ENCODE peak calls at places on chromosomes 3 and 15, in nine cellular contexts. C, X, N, P, L, V, W, A and E are unnamed samples.
A peak's percentile ranks its signal among the peaks of the same experiment; 100 is the strongest.

GRCh38 chr3:73284432-73284831 is 223.0 kb downstream of the EBLN2 start:
- DNase-seq in P (no peak), L (no peak), W (no peak), V (no peak), X (no peak), N (no peak), A (no peak), C (no peak), E (no peak)

GRCh38 chr3:134048278-134048996 is 18.7 kb upstream of the SLCO2A1 start:
- DNase-seq in C (no peak), P (no peak), L (no peak), V (no peak), X (no peak), A (no peak), W (no peak), N (no peak), E (no peak)

GRCh38 chr15:61383421-61383820 is 154.3 kb upstream of the RORA start:
- DNase-seq in C (no peak), X (peak; percentile 95), V (no peak), L (peak; percentile 78), A (no peak), W (no peak), N (peak; percentile 69), P (peak; percentile 8), E (peak; percentile 97)

GRCh38 chr3:11543141-11543947 is 100.4 kb downstream of the VGLL4 start:
- DNase-seq in P (no peak), X (no peak), L (no peak), A (no peak), W (no peak), N (no peak), C (no peak), V (no peak), E (no peak)

GRCh38 chr3:16176391-16177030 is 2.0 kb downstream of the GALNT15 start:
- DNase-seq in L (no peak), N (no peak), X (peak; percentile 40), W (no peak), A (no peak), C (no peak), P (no peak), V (no peak), E (peak; percentile 50)

GRCh38 chr3:171770689-171771620 is 39.3 kb downstream of the PLD1 start:
- DNase-seq in N (peak; percentile 97), X (peak; percentile 81), V (peak; percentile 67), A (peak; percentile 73), W (no peak), L (peak; percentile 62), C (peak; percentile 87), P (peak; percentile 84), E (peak; percentile 90)

GRCh38 chr3:117473981-117474563 is 764.5 kb downstream of the TUSC7 start:
- DNase-seq in N (no peak), A (no peak), L (no peak), C (no peak), V (no peak), W (no peak), P (no peak), X (no peak), E (no peak)

GRCh38 chr3:56862352-56863062 is 60.8 kb upstream of the ARHGEF3 start:
- DNase-seq in V (no peak), W (no peak), L (peak; percentile 33), P (peak; percentile 95), A (no peak), X (peak; percentile 74), C (no peak), N (peak; percentile 80), E (peak; percentile 87)

GRCh38 chr15:89364341-89364740 is 29.7 kb upstream of the POLG start:
- DNase-seq in A (no peak), X (no peak), V (no peak), N (no peak), L (no peak), C (no peak), W (no peak), P (no peak), E (no peak)

GRCh38 chr15:89363770-89364169 is 29.1 kb upstream of the POLG start:
- DNase-seq in P (no peak), V (no peak), N (no peak), X (no peak), W (no peak), A (no peak), L (no peak), C (no peak), E (no peak)

GRCh38 chr15:89366656-89367393 is 32.2 kb upstream of the POLG start:
- DNase-seq in N (no peak), W (no peak), P (no peak), A (no peak), C (no peak), V (no peak), X (no peak), L (no peak), E (no peak)

GRCh38 chr15:89364741-89365450 is 30.3 kb upstream of the POLG start:
- DNase-seq in V (no peak), A (no peak), L (no peak), N (no peak), X (no peak), C (no peak), P (no peak), W (no peak), E (no peak)

DNA sequence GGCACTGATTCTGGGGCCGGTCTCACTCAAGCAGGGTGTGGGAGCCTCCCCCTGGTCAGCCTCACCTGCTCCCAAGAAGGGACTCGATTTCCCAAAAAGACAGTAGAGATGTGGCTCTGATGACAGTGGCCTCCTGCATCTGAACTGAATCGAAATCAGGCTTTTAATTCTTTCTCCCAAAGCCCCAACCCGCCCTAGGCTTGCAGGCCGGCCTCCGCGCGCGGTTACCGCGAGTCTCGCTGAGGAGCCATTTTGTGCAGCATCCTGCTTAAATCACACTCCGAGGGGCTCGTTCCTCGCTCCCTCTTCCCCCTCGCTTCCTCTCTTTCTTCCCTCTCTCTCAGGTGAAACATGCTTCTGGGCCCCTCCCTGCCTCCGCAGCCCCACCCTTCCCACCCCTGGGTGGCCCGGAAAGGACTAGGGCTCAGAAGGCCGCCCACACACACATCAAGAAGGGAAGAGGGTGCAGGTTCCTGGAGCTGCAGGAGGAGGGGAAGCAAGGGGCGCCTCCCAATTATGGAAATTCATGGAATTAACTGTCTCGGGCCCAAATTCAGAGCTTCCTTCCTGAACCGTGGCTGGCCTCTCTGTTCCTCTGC is 30.9 kb upstream of the POLG start:
- DNase-seq in W (no peak), N (no peak), L (no peak), X (no peak), A (no peak), C (no peak), P (no peak), V (no peak), E (no peak)
- H3K4me3 ChIP-seq in W (no peak overlapping the region), N (no peak overlapping the region), L (no peak overlapping the region), X (no peak overlapping the region), A (no peak overlapping the region), C (no peak overlapping the region), P (no peak overlapping the region), V (no peak overlapping the region), E (no peak overlapping the region)

GRCh38 chr3:4574426-4574965 is 81.3 kb downstream of the ITPR1 start:
- DNase-seq in A (no peak), X (no peak), C (no peak), N (no peak), P (no peak), L (no peak), W (no peak), V (no peak), E (no peak)

GRCh38 chr3:4573153-4573552 is 80.0 kb downstream of the ITPR1 start:
- DNase-seq in W (no peak), L (no peak), P (no peak), V (no peak), X (no peak), C (no peak), A (no peak), N (no peak), E (no peak)

GRCh38 chr3:4570840-4571621 is 77.9 kb downstream of the ITPR1 start:
- DNase-seq in W (no peak), X (no peak), N (no peak), V (no peak), L (no peak), P (no peak), A (no peak), C (no peak), E (no peak)

GRCh38 chr3:4568831-4569230 is 75.7 kb downstream of the ITPR1 start:
- DNase-seq in N (no peak), V (no peak), P (no peak), W (no peak), C (no peak), X (no peak), A (no peak), L (no peak), E (no peak)

DNA sequence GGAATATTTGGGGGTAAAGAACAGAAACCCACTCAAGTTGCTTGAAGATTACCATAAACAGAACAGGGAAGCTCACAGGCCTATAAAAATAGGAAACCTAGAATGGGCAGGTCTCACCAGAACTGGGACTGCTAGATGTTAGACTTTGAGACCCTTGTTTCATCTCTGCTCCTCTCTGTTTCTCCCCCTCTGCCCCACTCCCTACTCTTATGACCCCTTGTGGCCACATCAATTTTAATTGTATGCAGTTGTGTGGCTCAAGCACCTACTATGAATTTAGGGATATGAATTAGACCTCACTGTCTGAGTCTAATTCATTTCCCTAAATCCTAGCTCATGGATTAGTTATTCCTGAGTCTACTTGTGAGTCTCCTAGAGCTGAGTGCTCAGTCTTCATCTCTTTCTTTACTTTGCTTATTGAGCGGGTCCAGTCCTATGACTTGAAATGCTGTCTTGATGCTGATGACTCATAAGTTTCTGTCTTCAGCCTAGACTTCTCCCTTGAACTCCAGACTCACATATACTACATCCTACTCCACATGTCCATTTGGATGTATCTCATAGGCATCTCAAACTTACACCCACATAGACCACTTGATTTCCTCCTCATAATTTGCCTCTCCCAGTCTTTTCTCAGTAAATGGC is 78.7 kb downstream of the ITPR1 start:
- DNase-seq in C (no peak), X (no peak), V (no peak), N (peak; percentile 8), L (no peak), A (no peak), W (no peak), P (no peak), E (peak; percentile 19)
- TF ChIP-seq CTCF in C (no peak), X (no peak), V (no peak), N (peak; percentile 17), L (no peak), A (no peak), W (peak; percentile 25), P (no peak), E (no peak)

GRCh38 chr15:73968461-73968860 is 23.6 kb downstream of the STOML1 start:
- DNase-seq in A (no peak), X (no peak), C (no peak), N (no peak), L (no peak), V (no peak), P (no peak), W (no peak), E (no peak)

GRCh38 chr15:73964736-73965093 is 27.4 kb downstream of the STOML1 start:
- DNase-seq in V (peak; percentile 29), P (no peak), L (no peak), C (peak; percentile 87), W (peak; percentile 84), A (peak; percentile 84), X (peak; percentile 83), N (peak; percentile 84), E (peak; percentile 75)

GRCh38 chr15:73965730-73966103 is 26.4 kb downstream of the STOML1 start:
- DNase-seq in L (no peak), P (peak; percentile 61), A (no peak), N (peak; percentile 69), W (no peak), V (no peak), C (no peak), X (peak; percentile 76), E (peak; percentile 59)

GRCh38 chr15:73962409-73962808 is 29.7 kb downstream of the STOML1 start:
- DNase-seq in W (no peak), L (no peak), V (no peak), C (no peak), A (no peak), X (peak; percentile 66), P (no peak), N (no peak), E (peak; percentile 36)

DNA sequence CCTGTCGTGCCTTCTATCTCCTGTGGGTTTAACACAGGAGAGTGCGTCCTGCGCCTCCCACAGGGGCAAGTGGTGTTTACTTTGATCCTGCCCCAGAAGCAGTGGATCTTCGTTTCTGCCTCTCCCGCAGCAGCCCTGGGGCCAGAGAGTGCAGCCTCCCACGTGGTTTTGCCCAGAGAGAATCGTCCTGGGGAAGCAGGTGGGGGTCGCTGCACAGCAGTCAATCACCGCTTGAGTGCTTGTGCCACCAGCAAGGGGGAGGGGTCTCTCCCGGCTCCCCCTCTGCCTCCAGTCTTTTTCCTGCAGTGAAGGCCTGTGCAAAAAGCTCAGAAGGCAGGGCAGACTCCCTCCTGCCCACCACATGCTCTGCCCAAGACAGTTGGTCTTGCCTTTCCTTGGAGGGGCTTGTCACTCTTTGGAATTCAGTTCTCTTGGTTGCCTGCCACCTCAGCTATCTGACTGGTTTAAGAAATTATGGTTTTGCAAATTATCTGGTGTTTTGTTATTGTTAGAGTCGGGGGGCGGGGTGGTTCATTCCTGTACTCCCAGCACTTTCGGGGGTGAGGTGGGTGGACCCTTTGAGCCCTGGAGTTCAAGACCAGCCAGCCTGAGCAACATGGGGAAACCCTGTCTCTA is 26.9 kb downstream of the STOML1 start:
- DNase-seq in P (no peak), A (no peak), C (no peak), V (no peak), W (no peak), N (no peak), L (no peak), X (no peak), E (no peak)
- H3K4me3 ChIP-seq in P (no peak overlapping the region), A (no peak overlapping the region), C (no peak overlapping the region), V (no peak overlapping the region), W (no peak overlapping the region), N (no peak overlapping the region), L (no peak overlapping the region), X (no peak overlapping the region), E (no peak overlapping the region)

GRCh38 chr3:45261333-45262110 is 35.4 kb upstream of the TMEM158 start:
- DNase-seq in A (no peak), X (peak; percentile 44), P (no peak), V (no peak), N (no peak), C (no peak), W (no peak), L (no peak), E (no peak)
- TF ChIP-seq CTCF in A (no peak), X (no peak), P (no peak), V (no peak), N (no peak), C (no peak), W (no peak), L (no peak), E (no peak)